ENCODE peak calls at places on chromosomes 16 and 17, in seven cellular contexts. V, I, N, A, P, Y and D are unnamed samples.

GRCh38 chr17:6457688-6458190 is 13.5 kb downstream of the PIMREG start:
- DNase-seq in V (no peak), I (no peak), N (no peak), A (no peak), P (no peak), Y (no peak), D (no peak)

GRCh38 chr17:9937164-9937835 is 32.2 kb upstream of the RCVRN start:
- DNase-seq in V (no peak), I (peak), N (peak), A (no peak), P (no peak), Y (peak), D (no peak)

GRCh38 chr16:50933257-50933656 is 191.4 kb downstream of the CYLD start:
- DNase-seq in V (no peak), I (no peak), N (peak), A (no peak), P (no peak), Y (no peak), D (no peak)

GRCh38 chr17:81821603-81822311 is 11.3 kb downstream of the MCRIP1 start:
- DNase-seq in V (peak), I (no peak), N (peak), A (no peak), P (peak), Y (no peak), D (no peak)

GRCh38 chr16:90020260-90020837 is 1.1 kb upstream of the DBNDD1 start:
- DNase-seq in V (peak), I (no peak), N (peak), A (no peak), P (no peak), Y (no peak), D (no peak)

GRCh38 chr17:35345445-35345925 is 27.9 kb downstream of the SLFN11 start:
- DNase-seq in V (no peak), I (no peak), N (no peak), A (no peak), P (no peak), Y (no peak), D (no peak)

GRCh38 chr17:34769899-34770298 is 190.5 kb downstream of the TMEM132E start:
- DNase-seq in V (no peak), I (no peak), N (no peak), A (no peak), P (no peak), Y (no peak), D (no peak)

GRCh38 chr16:27377666-27378485 is 24.1 kb upstream of the IL21R start:
- DNase-seq in V (no peak), I (no peak), N (no peak), A (no peak), P (no peak), Y (no peak), D (no peak)

GRCh38 chr16:31487720-31488629 is 5.1 kb downstream of the SLC5A2 start:
- DNase-seq in V (peak), I (no peak), N (peak), A (no peak), P (peak), Y (no peak), D (no peak)

GRCh38 chr17:48542114-48542955 is 2.6 kb downstream of the HOXB2 start:
- DNase-seq in V (no peak), I (no peak), N (no peak), A (no peak), P (no peak), Y (no peak), D (no peak)

GRCh38 chr17:66511125-66511524 is 208.7 kb downstream of the PRKCA start:
- DNase-seq in V (no peak), I (no peak), N (no peak), A (no peak), P (no peak), Y (no peak), D (no peak)

GRCh38 chr16:72242757-72243156 is 70.8 kb upstream of the PMFBP1 start:
- DNase-seq in V (no peak), I (no peak), N (no peak), A (no peak), P (no peak), Y (no peak), D (no peak)

GRCh38 chr16:11272484-11272883 is 945 bp downstream of the PRM3 start:
- DNase-seq in V (no peak), I (no peak), N (no peak), A (no peak), P (no peak), Y (no peak), D (no peak)